ENCODE peak calls at places on chromosomes 2 and 18, in eight cellular contexts. B, W, S, U, Y, Z, P and R are unnamed samples.

GRCh38 chr2:205675861-205676516 is 6.3 kb upstream of the NRP2 start:
- DNase-seq in B (no peak), W (no peak), S (peak), U (no peak), Y (no peak), Z (no peak), P (no peak), R (no peak)

GRCh38 chr2:42865884-42866861 is 73.8 kb upstream of the HAAO start:
- DNase-seq in B (no peak), W (no peak), S (peak), U (no peak), Y (no peak), Z (no peak), P (no peak), R (no peak)

GRCh38 chr2:170161516-170162260 is 16.3 kb upstream of the MYO3B start:
- DNase-seq in B (no peak), W (no peak), S (no peak), U (no peak), Y (no peak), Z (no peak), P (no peak), R (no peak)

GRCh38 chr18:11989966-11990380 is 8.7 kb downstream of the IMPA2 start:
- DNase-seq in B (no peak), W (peak), S (no peak), U (no peak), Y (no peak), Z (no peak), P (no peak), R (no peak)

GRCh38 chr2:152415811-152416210 is 80.8 kb downstream of the FMNL2 start:
- DNase-seq in B (no peak), W (no peak), S (no peak), U (no peak), Y (no peak), Z (no peak), P (no peak), R (no peak)

GRCh38 chr18:78793313-78793712 is 186.3 kb upstream of the SALL3 start:
- DNase-seq in B (no peak), W (no peak), S (no peak), U (no peak), Y (no peak), Z (no peak), P (no peak), R (no peak)

GRCh38 chr2:233058717-233059546 is 1.2 kb upstream of the INPP5D start:
- DNase-seq in B (no peak), W (peak), S (no peak), U (no peak), Y (no peak), Z (no peak), P (no peak), R (no peak)

GRCh38 chr2:219912530-219912929 is 285.1 kb downstream of the SLC4A3 start:
- DNase-seq in B (no peak), W (no peak), S (peak), U (peak), Y (peak), Z (no peak), P (peak), R (no peak)

GRCh38 chr2:174607989-174608865 is 10.6 kb upstream of the WIPF1 start:
- DNase-seq in B (no peak), W (no peak), S (no peak), U (no peak), Y (no peak), Z (no peak), P (no peak), R (no peak)

GRCh38 chr2:48715956-48716355 is 39.6 kb downstream of the LHCGR start:
- DNase-seq in B (no peak), W (no peak), S (no peak), U (no peak), Y (peak), Z (no peak), P (no peak), R (no peak)

GRCh38 chr2:200695178-200695930 is 109.5 kb downstream of the AOX1 start:
- DNase-seq in B (no peak), W (no peak), S (no peak), U (no peak), Y (no peak), Z (no peak), P (no peak), R (no peak)

GRCh38 chr2:173079968-173080860 is 4.6 kb downstream of the MAP3K20 start:
- DNase-seq in B (no peak), W (no peak), S (no peak), U (peak), Y (peak), Z (no peak), P (peak), R (no peak)

GRCh38 chr2:229486673-229487072 is 215.6 kb upstream of the PID1 start:
- DNase-seq in B (no peak), W (no peak), S (no peak), U (no peak), Y (no peak), Z (no peak), P (no peak), R (no peak)

GRCh38 chr2:223797811-223798721 is 39.3 kb downstream of the AP1S3 start:
- DNase-seq in B (no peak), W (no peak), S (peak), U (no peak), Y (no peak), Z (no peak), P (peak), R (peak)
- TF ChIP-seq CTCF in B (no peak), W (peak), S (peak), U (peak), Y (peak), Z (peak), P (peak), R (peak)

DNA sequence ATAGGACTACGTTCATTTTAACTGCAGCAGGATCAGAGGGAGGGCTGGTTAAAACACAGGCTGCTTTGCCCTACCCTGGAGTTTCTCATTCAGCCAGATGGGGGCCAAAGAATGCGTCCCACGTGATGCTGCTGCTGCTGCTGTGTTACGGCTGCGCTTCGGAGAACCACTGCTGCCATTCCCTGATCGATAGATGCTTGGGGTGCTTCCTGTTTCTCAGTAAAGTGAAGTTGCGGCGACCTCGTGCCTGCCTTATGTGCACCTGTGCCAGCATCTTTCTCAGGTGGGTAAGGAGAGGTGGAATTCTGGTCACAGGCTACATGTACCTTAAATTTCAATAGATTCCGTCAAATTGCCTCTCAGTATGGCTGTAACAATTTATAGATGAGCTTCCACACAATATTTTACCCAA is 24.7 kb upstream of the TOGARAM2 start:
- DNase-seq in B (peak), W (no peak), S (no peak), U (no peak), Y (no peak), Z (no peak), P (peak), R (no peak)
- TF ChIP-seq CTCF in B (no peak), W (peak), S (no peak), U (peak), Y (peak), Z (no peak), P (no peak), R (no peak)

DNA sequence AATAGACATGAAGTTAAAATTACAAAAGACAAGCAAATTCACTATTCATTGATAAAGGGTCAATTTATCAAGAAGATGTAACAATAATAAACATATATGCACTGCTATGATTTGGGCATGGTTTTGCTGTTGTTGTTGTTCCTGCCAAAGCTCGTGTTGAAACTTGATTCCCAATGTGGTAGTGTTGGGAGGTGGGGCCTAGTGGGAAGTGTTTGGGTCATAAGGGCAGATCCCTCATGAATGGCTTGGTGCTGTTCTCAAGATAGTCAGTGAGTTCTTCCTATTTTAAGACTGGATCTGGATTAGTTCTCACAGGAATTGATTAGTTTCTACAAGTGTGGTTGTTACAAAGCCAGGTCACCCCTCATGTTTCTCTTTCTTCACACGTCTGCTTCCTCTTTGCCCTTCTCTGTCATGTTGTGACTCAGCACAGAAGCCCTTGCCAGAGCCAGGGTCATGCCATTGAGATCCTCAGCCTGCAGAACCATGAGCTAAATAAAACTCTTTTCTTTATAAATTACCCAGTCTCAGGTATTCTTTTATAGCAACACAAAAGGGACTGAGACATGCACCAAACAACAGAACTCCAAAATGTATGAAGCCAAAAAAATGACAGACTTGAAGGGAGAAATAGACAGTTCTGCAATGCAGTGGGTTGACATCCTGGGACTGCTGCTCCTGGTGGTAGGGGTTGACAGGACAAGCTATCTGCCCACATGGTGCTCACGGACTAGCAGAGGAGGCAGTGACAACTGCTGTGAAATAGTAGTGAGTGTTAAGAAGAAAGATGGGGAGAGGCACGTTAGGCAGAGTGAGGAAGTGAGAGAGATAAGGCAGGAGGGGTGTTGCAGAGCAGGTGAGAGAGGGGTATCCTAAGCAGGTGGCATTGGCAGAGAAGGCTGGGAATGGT is 18.6 kb upstream of the SKA1 start:
- DNase-seq in B (no peak), W (no peak), S (no peak), U (no peak), Y (no peak), Z (no peak), P (peak), R (no peak)
- TF ChIP-seq CTCF in B (no peak), W (no peak), S (no peak), U (peak), Y (no peak), Z (no peak), P (no peak), R (no peak)

GRCh38 chr18:33210575-33211189 is 229.8 kb downstream of the CCDC178 start:
- DNase-seq in B (no peak), W (no peak), S (no peak), U (no peak), Y (no peak), Z (no peak), P (peak), R (no peak)
- TF ChIP-seq CTCF in B (no peak), W (peak), S (peak), U (peak), Y (peak), Z (no peak), P (peak), R (peak)

GRCh38 chr2:182870227-182870626 is 3.8 kb upstream of the FRZB start:
- DNase-seq in B (no peak), W (peak), S (no peak), U (no peak), Y (no peak), Z (no peak), P (no peak), R (no peak)
- TF ChIP-seq CTCF in B (no peak), W (peak), S (no peak), U (peak), Y (no peak), Z (no peak), P (no peak), R (peak)